ENCODE peak calls at places on chromosomes 1 and 21, in eight cellular contexts. One of them, this sample, is unnamed.

GRCh38 chr1:209567788-209568187 is 15.7 kb upstream of the CAMK1G start:
- DNase-seq in heart left ventricle: no peak
- DNase-seq in prostate gland: no peak
- DNase-seq in IMR-90: peak
- DNase-seq in sigmoid colon: no peak
- DNase-seq in stomach: no peak
- DNase-seq in HCT116: no peak
- DNase-seq in endothelial cell of umbilical vein: no peak
- DNase-seq in this sample: no peak

GRCh38 chr1:55304306-55304705 is 89.1 kb upstream of the USP24 start:
- DNase-seq in prostate gland: no peak
- DNase-seq in HCT116: no peak
- DNase-seq in sigmoid colon: no peak
- DNase-seq in IMR-90: no peak
- DNase-seq in stomach: no peak
- DNase-seq in endothelial cell of umbilical vein: no peak
- DNase-seq in heart left ventricle: peak
- DNase-seq in this sample: no peak

GRCh38 chr1:191953516-191953915 is 204.7 kb upstream of the RGS18 start:
- DNase-seq in sigmoid colon: no peak
- DNase-seq in HCT116: no peak
- DNase-seq in IMR-90: peak
- DNase-seq in heart left ventricle: no peak
- DNase-seq in endothelial cell of umbilical vein: no peak
- DNase-seq in stomach: no peak
- DNase-seq in prostate gland: no peak
- DNase-seq in this sample: no peak

GRCh38 chr1:163821679-163822078 is 499.9 kb downstream of the NUF2 start:
- DNase-seq in HCT116: no peak
- DNase-seq in IMR-90: no peak
- DNase-seq in endothelial cell of umbilical vein: no peak
- DNase-seq in sigmoid colon: no peak
- DNase-seq in heart left ventricle: no peak
- DNase-seq in prostate gland: no peak
- DNase-seq in stomach: no peak
- DNase-seq in this sample: no peak

GRCh38 chr1:165768513-165769394 is at the start of gene TMCO1:
- DNase-seq in HCT116: peak
- DNase-seq in endothelial cell of umbilical vein: peak
- DNase-seq in prostate gland: peak
- DNase-seq in IMR-90: peak
- DNase-seq in sigmoid colon: peak
- DNase-seq in stomach: peak
- DNase-seq in heart left ventricle: peak
- DNase-seq in this sample: peak

GRCh38 chr1:205332015-205332791 is 10.7 kb upstream of the NUAK2 start:
- DNase-seq in endothelial cell of umbilical vein: no peak
- DNase-seq in prostate gland: no peak
- DNase-seq in heart left ventricle: no peak
- DNase-seq in sigmoid colon: no peak
- DNase-seq in HCT116: no peak
- DNase-seq in stomach: no peak
- DNase-seq in IMR-90: no peak
- DNase-seq in this sample: no peak

GRCh38 chr1:119133987-119134386 is 6.5 kb downstream of the WARS2 start:
- DNase-seq in sigmoid colon: no peak
- DNase-seq in IMR-90: peak
- DNase-seq in prostate gland: no peak
- DNase-seq in endothelial cell of umbilical vein: no peak
- DNase-seq in stomach: no peak
- DNase-seq in HCT116: no peak
- DNase-seq in heart left ventricle: no peak
- DNase-seq in this sample: no peak

GRCh38 chr1:156897078-156897825 is 3.7 kb downstream of the PEAR1 start:
- DNase-seq in HCT116: no peak
- DNase-seq in endothelial cell of umbilical vein: peak
- DNase-seq in prostate gland: no peak
- DNase-seq in sigmoid colon: no peak
- DNase-seq in stomach: no peak
- DNase-seq in IMR-90: peak
- DNase-seq in heart left ventricle: no peak
- DNase-seq in this sample: no peak

GRCh38 chr1:114094303-114094663 is 59.4 kb downstream of the SYT6 start:
- DNase-seq in stomach: no peak
- DNase-seq in endothelial cell of umbilical vein: no peak
- DNase-seq in sigmoid colon: no peak
- DNase-seq in HCT116: no peak
- DNase-seq in IMR-90: peak
- DNase-seq in heart left ventricle: no peak
- DNase-seq in prostate gland: no peak
- DNase-seq in this sample: no peak

GRCh38 chr1:2523891-2524609 is 2.3 kb downstream of the PANK4 start:
- DNase-seq in heart left ventricle: no peak
- DNase-seq in prostate gland: no peak
- DNase-seq in HCT116: no peak
- DNase-seq in sigmoid colon: no peak
- DNase-seq in IMR-90: no peak
- DNase-seq in stomach: no peak
- DNase-seq in endothelial cell of umbilical vein: no peak
- DNase-seq in this sample: no peak

GRCh38 chr1:230026139-230026538 is 40.9 kb upstream of the GALNT2 start:
- DNase-seq in sigmoid colon: no peak
- DNase-seq in IMR-90: no peak
- DNase-seq in heart left ventricle: no peak
- DNase-seq in endothelial cell of umbilical vein: no peak
- DNase-seq in prostate gland: no peak
- DNase-seq in HCT116: no peak
- DNase-seq in stomach: no peak
- DNase-seq in this sample: no peak

DNA sequence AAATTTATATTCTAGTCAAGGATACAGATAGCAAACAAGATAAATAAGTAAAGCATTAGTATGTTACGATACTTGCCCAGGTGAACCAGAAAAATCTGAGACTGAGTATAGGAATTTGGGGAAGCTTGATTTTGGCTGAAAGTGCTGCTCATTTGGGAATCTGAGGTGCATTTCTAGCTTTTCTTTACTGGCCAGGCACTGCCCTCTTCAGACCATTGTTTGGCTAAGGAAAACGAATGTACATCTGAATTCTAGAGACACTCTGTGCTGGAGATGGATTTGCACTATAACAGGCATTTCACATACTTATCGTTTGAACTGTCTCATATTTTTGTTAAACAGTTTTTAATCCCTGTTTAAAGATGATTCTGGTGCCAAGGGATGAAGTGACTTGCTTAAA is 23.4 kb downstream of the ARID1A start:
- DNase-seq in IMR-90: no peak
- DNase-seq in HCT116: no peak
- DNase-seq in prostate gland: no peak
- DNase-seq in sigmoid colon: no peak
- DNase-seq in stomach: no peak
- DNase-seq in endothelial cell of umbilical vein: no peak
- DNase-seq in heart left ventricle: no peak
- DNase-seq in this sample: no peak
- TF ChIP-seq CTCF in IMR-90: peak
- TF ChIP-seq CTCF in HCT116: no peak
- TF ChIP-seq CTCF in prostate gland: peak
- TF ChIP-seq CTCF in sigmoid colon: no peak
- TF ChIP-seq CTCF in stomach: no peak
- TF ChIP-seq CTCF in endothelial cell of umbilical vein: no peak
- TF ChIP-seq CTCF in heart left ventricle: no peak
- TF ChIP-seq CTCF in this sample: no peak

GRCh38 chr21:44450999-44451398 is 4.3 kb upstream of the LRRC3 start:
- DNase-seq in sigmoid colon: no peak
- DNase-seq in IMR-90: no peak
- DNase-seq in stomach: no peak
- DNase-seq in heart left ventricle: no peak
- DNase-seq in HCT116: no peak
- DNase-seq in endothelial cell of umbilical vein: no peak
- DNase-seq in prostate gland: no peak
- DNase-seq in this sample: no peak

GRCh38 chr21:44450402-44450801 is 4.9 kb upstream of the LRRC3 start:
- DNase-seq in heart left ventricle: no peak
- DNase-seq in sigmoid colon: no peak
- DNase-seq in HCT116: no peak
- DNase-seq in IMR-90: no peak
- DNase-seq in prostate gland: no peak
- DNase-seq in endothelial cell of umbilical vein: no peak
- DNase-seq in stomach: no peak
- DNase-seq in this sample: no peak

GRCh38 chr21:44449473-44450363 is 5.6 kb upstream of the LRRC3 start:
- DNase-seq in stomach: no peak
- DNase-seq in HCT116: no peak
- DNase-seq in IMR-90: no peak
- DNase-seq in prostate gland: no peak
- DNase-seq in endothelial cell of umbilical vein: no peak
- DNase-seq in sigmoid colon: peak
- DNase-seq in heart left ventricle: no peak
- DNase-seq in this sample: no peak

GRCh38 chr21:44445413-44445812 is 9.9 kb upstream of the LRRC3 start:
- DNase-seq in prostate gland: no peak
- DNase-seq in heart left ventricle: no peak
- DNase-seq in IMR-90: no peak
- DNase-seq in stomach: no peak
- DNase-seq in sigmoid colon: peak
- DNase-seq in endothelial cell of umbilical vein: no peak
- DNase-seq in HCT116: no peak
- DNase-seq in this sample: no peak

GRCh38 chr21:44448651-44449131 is 6.6 kb upstream of the LRRC3 start:
- DNase-seq in stomach: no peak
- DNase-seq in IMR-90: no peak
- DNase-seq in sigmoid colon: peak
- DNase-seq in prostate gland: no peak
- DNase-seq in heart left ventricle: no peak
- DNase-seq in endothelial cell of umbilical vein: no peak
- DNase-seq in HCT116: no peak
- DNase-seq in this sample: no peak
- TF ChIP-seq POLR2A in stomach: no peak
- TF ChIP-seq POLR2A in IMR-90: no peak
- TF ChIP-seq POLR2A in sigmoid colon: no peak
- TF ChIP-seq POLR2A in prostate gland: no peak
- TF ChIP-seq POLR2A in heart left ventricle: no peak
- TF ChIP-seq POLR2A in endothelial cell of umbilical vein: no peak
- TF ChIP-seq POLR2A in HCT116: no peak
- TF ChIP-seq POLR2A in this sample: no peak

GRCh38 chr1:185734929-185735666 is 907 bp downstream of the HMCN1 start:
- DNase-seq in sigmoid colon: no peak
- DNase-seq in IMR-90: peak
- DNase-seq in heart left ventricle: no peak
- DNase-seq in HCT116: no peak
- DNase-seq in prostate gland: no peak
- DNase-seq in endothelial cell of umbilical vein: peak
- DNase-seq in stomach: no peak
- DNase-seq in this sample: no peak

GRCh38 chr1:185741551-185741950 is 7.4 kb downstream of the HMCN1 start:
- DNase-seq in prostate gland: no peak
- DNase-seq in heart left ventricle: no peak
- DNase-seq in HCT116: no peak
- DNase-seq in sigmoid colon: no peak
- DNase-seq in IMR-90: peak
- DNase-seq in stomach: no peak
- DNase-seq in endothelial cell of umbilical vein: no peak
- DNase-seq in this sample: no peak

GRCh38 chr1:185735667-185736105 is 1.5 kb downstream of the HMCN1 start:
- DNase-seq in stomach: no peak
- DNase-seq in prostate gland: no peak
- DNase-seq in heart left ventricle: no peak
- DNase-seq in endothelial cell of umbilical vein: peak
- DNase-seq in sigmoid colon: no peak
- DNase-seq in IMR-90: peak
- DNase-seq in HCT116: no peak
- DNase-seq in this sample: no peak

GRCh38 chr1:185742403-185742802 is 8.2 kb downstream of the HMCN1 start:
- DNase-seq in IMR-90: no peak
- DNase-seq in HCT116: no peak
- DNase-seq in prostate gland: no peak
- DNase-seq in stomach: no peak
- DNase-seq in sigmoid colon: no peak
- DNase-seq in endothelial cell of umbilical vein: no peak
- DNase-seq in heart left ventricle: no peak
- DNase-seq in this sample: no peak

DNA sequence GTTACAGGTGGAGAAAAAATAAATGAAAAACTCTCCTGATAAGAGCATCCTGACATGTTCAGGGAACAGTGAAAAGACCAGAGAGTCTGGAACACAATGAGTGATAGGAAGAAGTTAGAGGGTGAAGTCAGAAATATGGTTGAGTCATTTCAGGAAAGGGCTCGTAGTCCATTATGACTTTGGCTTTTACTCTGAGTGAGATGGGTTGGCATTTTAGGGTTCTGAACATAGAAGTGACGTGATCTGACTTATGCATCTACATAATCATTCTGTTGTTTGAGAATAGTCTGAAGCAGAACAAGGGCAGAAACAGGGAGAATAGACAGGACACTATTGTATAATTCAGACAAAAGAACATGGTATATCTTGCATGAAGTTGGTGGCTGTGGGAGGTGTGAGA is 5.8 kb downstream of the HMCN1 start:
- DNase-seq in IMR-90: no peak
- DNase-seq in HCT116: no peak
- DNase-seq in prostate gland: no peak
- DNase-seq in endothelial cell of umbilical vein: peak
- DNase-seq in sigmoid colon: no peak
- DNase-seq in heart left ventricle: no peak
- DNase-seq in stomach: no peak
- DNase-seq in this sample: no peak
- H3K27ac ChIP-seq in IMR-90: no peak
- H3K27ac ChIP-seq in HCT116: no peak
- H3K27ac ChIP-seq in prostate gland: no peak
- H3K27ac ChIP-seq in endothelial cell of umbilical vein: no peak
- H3K27ac ChIP-seq in sigmoid colon: no peak
- H3K27ac ChIP-seq in heart left ventricle: no peak
- H3K27ac ChIP-seq in stomach: no peak
- H3K27ac ChIP-seq in this sample: no peak

GRCh38 chr21:37564924-37565529 is 198.5 kb downstream of the DYRK1A start:
- DNase-seq in heart left ventricle: no peak
- DNase-seq in HCT116: no peak
- DNase-seq in stomach: no peak
- DNase-seq in prostate gland: no peak
- DNase-seq in IMR-90: peak
- DNase-seq in sigmoid colon: no peak
- DNase-seq in endothelial cell of umbilical vein: no peak
- DNase-seq in this sample: no peak

GRCh38 chr21:37562920-37563640 is 196.5 kb downstream of the DYRK1A start:
- DNase-seq in endothelial cell of umbilical vein: no peak
- DNase-seq in sigmoid colon: peak
- DNase-seq in stomach: no peak
- DNase-seq in IMR-90: no peak
- DNase-seq in HCT116: no peak
- DNase-seq in heart left ventricle: peak
- DNase-seq in prostate gland: peak
- DNase-seq in this sample: no peak

GRCh38 chr21:37565530-37566223 is 199.1 kb downstream of the DYRK1A start:
- DNase-seq in prostate gland: no peak
- DNase-seq in stomach: no peak
- DNase-seq in heart left ventricle: no peak
- DNase-seq in sigmoid colon: no peak
- DNase-seq in IMR-90: peak
- DNase-seq in endothelial cell of umbilical vein: no peak
- DNase-seq in HCT116: no peak
- DNase-seq in this sample: no peak

GRCh38 chr21:37563641-37564340 is 197.2 kb downstream of the DYRK1A start:
- DNase-seq in prostate gland: peak
- DNase-seq in endothelial cell of umbilical vein: peak
- DNase-seq in heart left ventricle: peak
- DNase-seq in stomach: peak
- DNase-seq in IMR-90: peak
- DNase-seq in sigmoid colon: peak
- DNase-seq in HCT116: peak
- DNase-seq in this sample: peak

GRCh38 chr21:37564341-37564923 is 197.9 kb downstream of the DYRK1A start:
- DNase-seq in sigmoid colon: peak
- DNase-seq in endothelial cell of umbilical vein: peak
- DNase-seq in heart left ventricle: peak
- DNase-seq in IMR-90: peak
- DNase-seq in stomach: peak
- DNase-seq in prostate gland: peak
- DNase-seq in HCT116: peak
- DNase-seq in this sample: peak
- TF ChIP-seq CTCF in sigmoid colon: no peak
- TF ChIP-seq CTCF in endothelial cell of umbilical vein: no peak
- TF ChIP-seq CTCF in heart left ventricle: no peak
- TF ChIP-seq CTCF in IMR-90: peak
- TF ChIP-seq CTCF in stomach: no peak
- TF ChIP-seq CTCF in prostate gland: no peak
- TF ChIP-seq CTCF in HCT116: no peak
- TF ChIP-seq CTCF in this sample: no peak

This sample was measured in esophagus squamous epithelium.